ENCODE peak calls at places on chromosomes 13 and 19, in seven cellular contexts. H is tibial artery; M is CD4-positive, alpha-beta T cell; C is ovary; E is heart right ventricle; Q is cardiac muscle cell; L is Panc1. J is an unnamed sample.

GRCh38 chr13:43307921-43308433 is 284.6 kb downstream of the DNAJC15 start:
- DNase-seq in E (peak; percentile 80), Q (peak; percentile 95), L (no peak), M (no peak), H (peak; percentile 78), C (peak; percentile 94), J (peak; percentile 37)

GRCh38 chr19:43525836-43526771 is 897 bp downstream of the ETHE1 start:
- DNase-seq in Q (no peak), H (peak; percentile 74), L (no peak), E (no peak), M (no peak), C (peak; percentile 37), J (no peak)

GRCh38 chr13:101942038-101942437 is 459.8 kb downstream of the FGF14 start:
- DNase-seq in Q (peak; percentile 4), E (no peak), H (no peak), C (no peak), M (no peak), L (peak; percentile 13), J (no peak)

GRCh38 chr19:19662866-19663291 is 597 bp downstream of the ATP13A1 start:
- DNase-seq in L (no peak), M (no peak), H (no peak), Q (peak; percentile 12), E (no peak), C (no peak), J (no peak)

GRCh38 chr13:25059943-25060342 is 36.0 kb upstream of the PABPC3 start:
- DNase-seq in L (no peak), E (no peak), C (no peak), H (no peak), Q (no peak), M (no peak), J (no peak)

GRCh38 chr19:20313894-20314293 is 146.9 kb downstream of the ZNF486 start:
- DNase-seq in M (no peak), Q (no peak), C (no peak), L (no peak), E (no peak), H (no peak), J (no peak)

GRCh38 chr19:35247526-35248309 is 1.1 kb upstream of the LSR start:
- DNase-seq in L (peak; percentile 53), Q (no peak), M (no peak), C (peak; percentile 29), E (no peak), H (peak; percentile 66), J (peak; percentile 58)

GRCh38 chr13:97506511-97506910 is 72.5 kb downstream of the RAP2A start:
- DNase-seq in L (no peak), Q (peak; percentile 90), M (no peak), E (no peak), H (no peak), C (no peak), J (no peak)

GRCh38 chr13:40440990-40441820 is 225.2 kb downstream of the FOXO1 start:
- DNase-seq in M (no peak), H (peak; percentile 92), E (peak; percentile 82), L (no peak), C (peak; percentile 73), Q (peak; percentile 55), J (no peak)

GRCh38 chr19:45528744-45529453 is 21.6 kb downstream of the VASP start:
- DNase-seq in L (no peak), Q (peak; percentile 43), C (no peak), H (no peak), M (no peak), E (no peak), J (no peak)

GRCh38 chr19:28504727-28505126 is 708.2 kb downstream of the UQCRFS1 start:
- DNase-seq in H (no peak), C (no peak), M (no peak), L (no peak), E (no peak), Q (no peak), J (no peak)

GRCh38 chr13:111900390-111901180 is 166.4 kb upstream of the SOX1 start:
- DNase-seq in L (no peak), M (no peak), H (peak; percentile 44), E (no peak), Q (no peak), C (no peak), J (no peak)

GRCh38 chr19:38559428-38560401 is 58.0 kb downstream of the MAP4K1 start:
- DNase-seq in L (no peak), Q (no peak), C (no peak), E (no peak), H (no peak), M (no peak), J (peak; percentile 90)

GRCh38 chr19:11091343-11092153 is 2.3 kb downstream of the LDLR start:
- DNase-seq in E (no peak), L (peak; percentile 76), H (peak; percentile 78), C (no peak), M (peak; percentile 62), Q (peak; percentile 97), J (peak; percentile 90)

GRCh38 chr13:113547248-113547971 is 37.1 kb upstream of the TFDP1 start:
- DNase-seq in M (no peak), Q (peak; percentile 30), L (no peak), C (no peak), E (no peak), H (peak; percentile 51), J (no peak)

GRCh38 chr13:31794452-31794851 is 55.1 kb downstream of the RXFP2 start:
- DNase-seq in E (no peak), C (no peak), M (no peak), Q (peak; percentile 67), L (no peak), H (no peak), J (no peak)

GRCh38 chr13:101649490-101650126 is 197.1 kb downstream of the ITGBL1 start:
- DNase-seq in C (no peak), M (no peak), E (no peak), H (no peak), L (no peak), Q (peak; percentile 53), J (peak; percentile 84)

GRCh38 chr19:1811472-1811894 is 593 bp downstream of the ATP8B3 start:
- DNase-seq in M (peak; percentile 44), C (peak; percentile 74), H (peak; percentile 91), L (no peak), Q (peak; percentile 29), E (peak; percentile 62), J (peak; percentile 29)

GRCh38 chr13:50787316-50788195 is 55.9 kb downstream of the DLEU7 start:
- DNase-seq in E (no peak), C (no peak), L (no peak), M (no peak), Q (no peak), H (no peak), J (no peak)

GRCh38 chr13:29810145-29810742 is 40.2 kb downstream of the UBL3 start:
- DNase-seq in Q (peak; percentile 42), M (no peak), E (no peak), H (no peak), L (no peak), C (no peak), J (no peak)

GRCh38 chr13:30303269-30303668 is 4.1 kb downstream of the KATNAL1 start:
- DNase-seq in M (no peak), C (no peak), L (no peak), H (no peak), Q (no peak), E (no peak), J (no peak)

GRCh38 chr13:109509154-109509905 is 277.1 kb downstream of the IRS2 start:
- DNase-seq in H (no peak), L (no peak), Q (peak; percentile 55), C (no peak), E (no peak), M (no peak), J (peak; percentile 6)

GRCh38 chr13:99967884-99968520 is 3.6 kb downstream of the ZIC5 start:
- DNase-seq in M (no peak), C (no peak), H (no peak), E (no peak), L (no peak), Q (no peak), J (no peak)

GRCh38 chr19:44111910-44112463 is 1.2 kb upstream of the ZNF225 start:
- DNase-seq in M (no peak), E (no peak), H (no peak), Q (peak; percentile 93), L (no peak), C (no peak), J (peak; percentile 39)

GRCh38 chr13:108830916-108831315 is 201.5 kb downstream of the MYO16 start:
- DNase-seq in Q (no peak), M (no peak), H (no peak), C (no peak), E (no peak), L (no peak), J (no peak)

GRCh38 chr19:40642062-40642706 is 41.0 kb downstream of the LTBP4 start:
- DNase-seq in L (no peak), H (no peak), M (no peak), E (no peak), Q (no peak), C (no peak), J (no peak)

GRCh38 chr19:40641306-40641705 is 40.1 kb downstream of the LTBP4 start:
- DNase-seq in E (peak; percentile 48), C (no peak), Q (no peak), H (no peak), L (no peak), M (no peak), J (no peak)

GRCh38 chr19:40642757-40643325 is 41.7 kb downstream of the LTBP4 start:
- DNase-seq in Q (no peak), E (no peak), H (no peak), L (no peak), M (no peak), C (no peak), J (no peak)

GRCh38 chr19:40650749-40651305 is 39.6 kb downstream of the NUMBL start:
- DNase-seq in L (no peak), Q (peak; percentile 90), M (no peak), H (peak; percentile 80), E (no peak), C (no peak), J (no peak)

GRCh38 chr19:40646564-40647254 is 43.7 kb downstream of the NUMBL start:
- DNase-seq in M (no peak), C (no peak), Q (no peak), E (no peak), L (no peak), H (no peak), J (no peak)
- H3K27ac ChIP-seq in M (no peak overlapping the region), C (no peak overlapping the region), Q (no peak overlapping the region), E (peak overlapping the region; percentile 90), L (no peak overlapping the region), H (peak overlapping the region; percentile 86), J (peak overlapping the region; percentile 53)

GRCh38 chr19:16915734-16916133 is 26.9 kb downstream of the F2RL3 start:
- DNase-seq in E (no peak), L (no peak), H (no peak), M (no peak), Q (no peak), C (no peak), J (no peak)
- H3K27ac ChIP-seq in E (no peak overlapping the region), L (no peak overlapping the region), H (no peak overlapping the region), M (no peak overlapping the region), Q (no peak overlapping the region), C (no peak overlapping the region), J (no peak overlapping the region)

DNA sequence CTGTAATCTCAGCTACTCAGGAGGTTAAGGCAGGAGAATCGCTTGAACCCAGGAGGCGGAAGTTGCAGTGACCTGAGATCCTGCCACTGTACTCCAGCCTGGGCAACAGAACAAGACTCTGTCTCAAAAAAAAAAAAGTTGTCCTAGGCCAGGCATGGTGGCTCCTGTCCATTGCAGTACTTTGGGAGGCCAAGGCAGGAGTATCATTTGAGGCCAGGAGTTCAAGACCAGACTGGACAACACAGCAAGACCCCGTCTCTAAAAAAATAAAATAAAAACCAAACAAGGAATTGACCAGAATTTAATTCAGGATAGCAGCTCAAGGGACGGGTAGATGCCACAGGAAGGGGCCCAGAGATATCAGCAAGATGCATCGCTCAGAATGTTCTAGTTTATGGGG is 4.9 kb downstream of the SULT2B1 start:
- DNase-seq in H (no peak), L (no peak), Q (no peak), M (no peak), C (no peak), E (no peak), J (no peak)
- H3K27ac ChIP-seq in H (no peak overlapping the region), L (peak overlapping the region; percentile 79), Q (no peak overlapping the region), M (no peak overlapping the region), C (no peak overlapping the region), E (no peak overlapping the region), J (peak overlapping the region; percentile 78)

GRCh38 chr19:39737351-39737750 is 478 bp downstream of the CLC start:
- DNase-seq in E (no peak), C (no peak), Q (no peak), M (no peak), H (no peak), L (no peak), J (no peak)
- H3K27ac ChIP-seq in E (no peak overlapping the region), C (no peak overlapping the region), Q (no peak overlapping the region), M (no peak overlapping the region), H (no peak overlapping the region), L (no peak overlapping the region), J (no peak overlapping the region)

J was measured in epithelial cell of prostate.